ENCODE peak calls at places on chromosomes 7 and 10, in five cellular contexts. One of them, this sample, is unnamed.

GRCh38 chr7:2261611-2262010 is 19.6 kb downstream of the NUDT1 start:
- DNase-seq in BJ: no peak
- DNase-seq in right cardiac atrium: no peak
- DNase-seq in lower lobe of right lung: peak; percentile 43
- DNase-seq in lower leg skin: no peak
- DNase-seq in this sample: no peak

GRCh38 chr10:67612577-67613537 is 83.1 kb downstream of the CTNNA3 start:
- DNase-seq in lower lobe of right lung: no peak
- DNase-seq in lower leg skin: no peak
- DNase-seq in BJ: peak; percentile 21
- DNase-seq in right cardiac atrium: no peak
- DNase-seq in this sample: no peak

GRCh38 chr7:54813398-54813797 is 54.4 kb upstream of the SEC61G start:
- DNase-seq in lower leg skin: peak; percentile 93
- DNase-seq in right cardiac atrium: no peak
- DNase-seq in lower lobe of right lung: no peak
- DNase-seq in BJ: no peak
- DNase-seq in this sample: no peak

GRCh38 chr7:117673839-117674238 is 194.0 kb downstream of the CFTR start:
- DNase-seq in right cardiac atrium: no peak
- DNase-seq in lower leg skin: no peak
- DNase-seq in lower lobe of right lung: no peak
- DNase-seq in BJ: no peak
- DNase-seq in this sample: no peak

GRCh38 chr7:29287366-29287765 is 92.8 kb downstream of the CHN2 start:
- DNase-seq in BJ: no peak
- DNase-seq in lower leg skin: no peak
- DNase-seq in lower lobe of right lung: no peak
- DNase-seq in right cardiac atrium: no peak
- DNase-seq in this sample: no peak

GRCh38 chr7:103929808-103930415 is 59.5 kb downstream of the RELN start:
- DNase-seq in BJ: no peak
- DNase-seq in right cardiac atrium: no peak
- DNase-seq in lower leg skin: no peak
- DNase-seq in lower lobe of right lung: no peak
- DNase-seq in this sample: no peak

GRCh38 chr10:11958956-11959355 is 83.7 kb downstream of the UPF2 start:
- DNase-seq in lower leg skin: no peak
- DNase-seq in lower lobe of right lung: no peak
- DNase-seq in right cardiac atrium: no peak
- DNase-seq in BJ: no peak
- DNase-seq in this sample: no peak

GRCh38 chr7:121107923-121108498 is 119.5 kb downstream of the CPED1 start:
- DNase-seq in BJ: peak; percentile 17
- DNase-seq in lower leg skin: no peak
- DNase-seq in lower lobe of right lung: no peak
- DNase-seq in right cardiac atrium: no peak
- DNase-seq in this sample: peak; percentile 2

GRCh38 chr7:27147211-27148030 is at the start of gene HOXA6:
- DNase-seq in BJ: no peak
- DNase-seq in lower leg skin: peak; percentile 92
- DNase-seq in right cardiac atrium: peak; percentile 22
- DNase-seq in lower lobe of right lung: peak; percentile 49
- DNase-seq in this sample: peak; percentile 81

GRCh38 chr10:14742815-14743214 is 31.9 kb downstream of the FAM107B start:
- DNase-seq in lower lobe of right lung: no peak
- DNase-seq in right cardiac atrium: no peak
- DNase-seq in lower leg skin: no peak
- DNase-seq in BJ: no peak
- DNase-seq in this sample: no peak
- H3K4me3 ChIP-seq in lower lobe of right lung: no peak overlapping the region
- H3K4me3 ChIP-seq in right cardiac atrium: no peak overlapping the region
- H3K4me3 ChIP-seq in lower leg skin: no peak overlapping the region
- H3K4me3 ChIP-seq in BJ: no peak overlapping the region
- H3K4me3 ChIP-seq in this sample: no peak overlapping the region

GRCh38 chr7:138889566-138889965 is 91.6 kb upstream of the ATP6V0A4 start:
- DNase-seq in BJ: no peak
- DNase-seq in right cardiac atrium: no peak
- DNase-seq in lower lobe of right lung: no peak
- DNase-seq in lower leg skin: no peak
- DNase-seq in this sample: no peak

GRCh38 chr7:138889982-138890381 is 91.2 kb downstream of the KIAA1549 start:
- DNase-seq in right cardiac atrium: no peak
- DNase-seq in BJ: no peak
- DNase-seq in lower lobe of right lung: no peak
- DNase-seq in lower leg skin: no peak
- DNase-seq in this sample: no peak

GRCh38 chr7:138891446-138891810 is 89.8 kb downstream of the KIAA1549 start:
- DNase-seq in right cardiac atrium: no peak
- DNase-seq in lower lobe of right lung: no peak
- DNase-seq in lower leg skin: no peak
- DNase-seq in BJ: peak; percentile 53
- DNase-seq in this sample: no peak

GRCh38 chr7:138890782-138891445 is 90.3 kb downstream of the KIAA1549 start:
- DNase-seq in lower lobe of right lung: no peak
- DNase-seq in right cardiac atrium: no peak
- DNase-seq in BJ: peak; percentile 66
- DNase-seq in lower leg skin: no peak
- DNase-seq in this sample: no peak

GRCh38 chr7:138890467-138890781 is 90.8 kb downstream of the KIAA1549 start:
- DNase-seq in BJ: no peak
- DNase-seq in lower lobe of right lung: no peak
- DNase-seq in lower leg skin: no peak
- DNase-seq in right cardiac atrium: no peak
- DNase-seq in this sample: no peak
- H3K4me3 ChIP-seq in BJ: no peak overlapping the region
- H3K4me3 ChIP-seq in lower lobe of right lung: no peak overlapping the region
- H3K4me3 ChIP-seq in lower leg skin: no peak overlapping the region
- H3K4me3 ChIP-seq in right cardiac atrium: no peak overlapping the region
- H3K4me3 ChIP-seq in this sample: no peak overlapping the region

GRCh38 chr10:116001976-116002375 is 271.0 kb downstream of the GFRA1 start:
- DNase-seq in right cardiac atrium: no peak
- DNase-seq in lower lobe of right lung: no peak
- DNase-seq in lower leg skin: no peak
- DNase-seq in BJ: no peak
- DNase-seq in this sample: no peak
- H3K4me3 ChIP-seq in right cardiac atrium: no peak overlapping the region
- H3K4me3 ChIP-seq in lower lobe of right lung: no peak overlapping the region
- H3K4me3 ChIP-seq in lower leg skin: no peak overlapping the region
- H3K4me3 ChIP-seq in BJ: no peak overlapping the region
- H3K4me3 ChIP-seq in this sample: no peak overlapping the region

GRCh38 chr10:28678687-28679457 is 1.6 kb downstream of the BAMBI start:
- DNase-seq in right cardiac atrium: no peak
- DNase-seq in BJ: no peak
- DNase-seq in lower leg skin: peak; percentile 28
- DNase-seq in lower lobe of right lung: no peak
- DNase-seq in this sample: no peak
- H3K4me3 ChIP-seq in right cardiac atrium: peak overlapping the region; percentile 86
- H3K4me3 ChIP-seq in BJ: peak overlapping the region; percentile 86
- H3K4me3 ChIP-seq in lower leg skin: peak overlapping the region; percentile 71
- H3K4me3 ChIP-seq in lower lobe of right lung: peak overlapping the region; percentile 86
- H3K4me3 ChIP-seq in this sample: peak overlapping the region; percentile 95

GRCh38 chr10:96719850-96720421 is 378 bp downstream of the PIK3AP1 start:
- DNase-seq in BJ: no peak
- DNase-seq in lower leg skin: peak; percentile 93
- DNase-seq in lower lobe of right lung: peak; percentile 86
- DNase-seq in right cardiac atrium: peak; percentile 59
- DNase-seq in this sample: peak; percentile 84

GRCh38 chr10:96718304-96718990 is 1.9 kb downstream of the PIK3AP1 start:
- DNase-seq in lower leg skin: no peak
- DNase-seq in right cardiac atrium: no peak
- DNase-seq in lower lobe of right lung: no peak
- DNase-seq in BJ: no peak
- DNase-seq in this sample: no peak

GRCh38 chr10:96721207-96721572 is 876 bp upstream of the PIK3AP1 start:
- DNase-seq in lower lobe of right lung: no peak
- DNase-seq in BJ: no peak
- DNase-seq in right cardiac atrium: no peak
- DNase-seq in lower leg skin: peak; percentile 46
- DNase-seq in this sample: peak; percentile 79

GRCh38 chr10:96720422-96721206 is at the start of gene PIK3AP1:
- DNase-seq in lower lobe of right lung: peak; percentile 82
- DNase-seq in right cardiac atrium: peak; percentile 55
- DNase-seq in BJ: no peak
- DNase-seq in lower leg skin: peak; percentile 90
- DNase-seq in this sample: peak; percentile 85

DNA sequence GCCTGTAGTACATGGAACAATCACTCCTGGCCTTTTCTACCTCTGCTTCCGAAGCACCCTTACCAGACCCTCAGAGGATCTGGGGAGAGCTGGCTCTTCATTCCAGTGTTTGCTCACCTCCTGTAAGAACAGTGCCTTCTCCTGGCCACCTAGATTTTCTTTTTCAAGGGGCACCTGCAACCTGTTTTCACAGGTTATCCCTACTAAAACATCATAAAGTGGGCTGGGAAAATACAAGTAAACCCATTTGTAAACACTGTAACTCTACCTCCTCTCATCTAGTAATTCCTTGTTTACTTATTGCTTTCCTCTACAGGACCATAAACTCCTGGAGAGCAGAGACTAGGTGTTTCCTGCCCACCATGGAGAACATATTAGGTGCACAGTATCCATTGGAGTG is 1.1 kb downstream of the PIK3AP1 start:
- DNase-seq in lower lobe of right lung: no peak
- DNase-seq in lower leg skin: no peak
- DNase-seq in BJ: no peak
- DNase-seq in right cardiac atrium: no peak
- DNase-seq in this sample: no peak
- H3K4me3 ChIP-seq in lower lobe of right lung: peak overlapping the region; percentile 66
- H3K4me3 ChIP-seq in lower leg skin: no peak overlapping the region
- H3K4me3 ChIP-seq in BJ: no peak overlapping the region
- H3K4me3 ChIP-seq in right cardiac atrium: no peak overlapping the region
- H3K4me3 ChIP-seq in this sample: no peak overlapping the region

This sample was measured in H7.